ENCODE peak calls at places on chromosomes 4 and X, in seven cellular contexts. One of them, this sample, is unnamed.

GRCh38 chr4:176001171-176002006 is 64.3 kb upstream of the WDR17 start:
- DNase-seq in lower leg skin: peak; percentile 80
- DNase-seq in AG08395: peak; percentile 3
- DNase-seq in NCI-H510A: no peak
- DNase-seq in Calu3: peak; percentile 51
- DNase-seq in activated CD4-positive, alpha-beta T cell treated with anti-CD3 and anti-CD28 coated beads, Interleukin-2, amount 50 U/mL, for 24 hours: no peak
- DNase-seq in bronchial epithelial cell: no peak
- DNase-seq in this sample: no peak

GRCh38 chrX:49880668-49881067 is 1.4 kb downstream of the USP27X start:
- DNase-seq in AG08395: no peak
- DNase-seq in activated CD4-positive, alpha-beta T cell treated with anti-CD3 and anti-CD28 coated beads, Interleukin-2, amount 50 U/mL, for 24 hours: no peak
- DNase-seq in bronchial epithelial cell: no peak
- DNase-seq in NCI-H510A: no peak
- DNase-seq in lower leg skin: no peak
- DNase-seq in Calu3: no peak
- DNase-seq in this sample: no peak

GRCh38 chr4:8035371-8035780 is 95.7 kb upstream of the AFAP1 start:
- DNase-seq in NCI-H510A: no peak
- DNase-seq in Calu3: no peak
- DNase-seq in AG08395: peak; percentile 38
- DNase-seq in lower leg skin: no peak
- DNase-seq in bronchial epithelial cell: peak; percentile 50
- DNase-seq in activated CD4-positive, alpha-beta T cell treated with anti-CD3 and anti-CD28 coated beads, Interleukin-2, amount 50 U/mL, for 24 hours: no peak
- DNase-seq in this sample: peak; percentile 76

GRCh38 chr4:151198748-151199147 is 78.2 kb upstream of the PRSS48 start:
- DNase-seq in activated CD4-positive, alpha-beta T cell treated with anti-CD3 and anti-CD28 coated beads, Interleukin-2, amount 50 U/mL, for 24 hours: no peak
- DNase-seq in bronchial epithelial cell: no peak
- DNase-seq in AG08395: no peak
- DNase-seq in NCI-H510A: no peak
- DNase-seq in Calu3: no peak
- DNase-seq in lower leg skin: no peak
- DNase-seq in this sample: no peak

GRCh38 chrX:13463608-13464007 is 105.8 kb upstream of the EGFL6 start:
- DNase-seq in bronchial epithelial cell: peak; percentile 93
- DNase-seq in lower leg skin: no peak
- DNase-seq in Calu3: peak; percentile 8
- DNase-seq in activated CD4-positive, alpha-beta T cell treated with anti-CD3 and anti-CD28 coated beads, Interleukin-2, amount 50 U/mL, for 24 hours: no peak
- DNase-seq in NCI-H510A: peak; percentile 76
- DNase-seq in AG08395: peak; percentile 60
- DNase-seq in this sample: peak; percentile 42

GRCh38 chrX:151789179-151789800 is 54.7 kb downstream of the CNGA2 start:
- DNase-seq in bronchial epithelial cell: peak; percentile 41
- DNase-seq in AG08395: peak; percentile 87
- DNase-seq in lower leg skin: no peak
- DNase-seq in NCI-H510A: no peak
- DNase-seq in activated CD4-positive, alpha-beta T cell treated with anti-CD3 and anti-CD28 coated beads, Interleukin-2, amount 50 U/mL, for 24 hours: no peak
- DNase-seq in Calu3: peak; percentile 75
- DNase-seq in this sample: peak; percentile 23

GRCh38 chrX:72715546-72715945 is 1.4 kb upstream of the PHKA1 start:
- DNase-seq in bronchial epithelial cell: no peak
- DNase-seq in lower leg skin: no peak
- DNase-seq in activated CD4-positive, alpha-beta T cell treated with anti-CD3 and anti-CD28 coated beads, Interleukin-2, amount 50 U/mL, for 24 hours: no peak
- DNase-seq in NCI-H510A: no peak
- DNase-seq in AG08395: no peak
- DNase-seq in Calu3: no peak
- DNase-seq in this sample: no peak

GRCh38 chr4:8589831-8590545 is 2.6 kb upstream of the CPZ start:
- DNase-seq in activated CD4-positive, alpha-beta T cell treated with anti-CD3 and anti-CD28 coated beads, Interleukin-2, amount 50 U/mL, for 24 hours: no peak
- DNase-seq in bronchial epithelial cell: no peak
- DNase-seq in NCI-H510A: no peak
- DNase-seq in Calu3: no peak
- DNase-seq in AG08395: peak; percentile 44
- DNase-seq in lower leg skin: no peak
- DNase-seq in this sample: no peak

GRCh38 chrX:13689519-13690211 is 737 bp downstream of the RAB9A start:
- DNase-seq in NCI-H510A: no peak
- DNase-seq in Calu3: no peak
- DNase-seq in bronchial epithelial cell: peak; percentile 25
- DNase-seq in lower leg skin: no peak
- DNase-seq in AG08395: peak; percentile 24
- DNase-seq in activated CD4-positive, alpha-beta T cell treated with anti-CD3 and anti-CD28 coated beads, Interleukin-2, amount 50 U/mL, for 24 hours: no peak
- DNase-seq in this sample: peak; percentile 30

GRCh38 chr4:37073226-37073840 is 171.2 kb upstream of the NWD2 start:
- DNase-seq in activated CD4-positive, alpha-beta T cell treated with anti-CD3 and anti-CD28 coated beads, Interleukin-2, amount 50 U/mL, for 24 hours: no peak
- DNase-seq in lower leg skin: no peak
- DNase-seq in AG08395: no peak
- DNase-seq in bronchial epithelial cell: no peak
- DNase-seq in Calu3: no peak
- DNase-seq in NCI-H510A: no peak
- DNase-seq in this sample: no peak

GRCh38 chr4:52964561-52964960 is 102.4 kb downstream of the RASL11B start:
- DNase-seq in activated CD4-positive, alpha-beta T cell treated with anti-CD3 and anti-CD28 coated beads, Interleukin-2, amount 50 U/mL, for 24 hours: no peak
- DNase-seq in NCI-H510A: no peak
- DNase-seq in AG08395: no peak
- DNase-seq in Calu3: no peak
- DNase-seq in bronchial epithelial cell: no peak
- DNase-seq in lower leg skin: no peak
- DNase-seq in this sample: no peak

This sample was measured in SW480.